ENCODE peak calls at places on chromosomes 2 and 18, in eight cellular contexts. One of them, this sample, is unnamed.

GRCh38 chr18:33821503-33821902 is 243.5 kb downstream of the ASXL3 start:
- DNase-seq in PC-3: peak
- DNase-seq in A549: no peak
- DNase-seq in fibroblast of lung: peak
- DNase-seq in H9: no peak
- DNase-seq in GM23338: no peak
- DNase-seq in mammary epithelial cell: peak
- DNase-seq in neural progenitor cell: no peak
- DNase-seq in this sample: no peak

GRCh38 chr18:28189400-28190239 is 12.7 kb upstream of the CDH2 start:
- DNase-seq in PC-3: peak
- DNase-seq in A549: peak
- DNase-seq in fibroblast of lung: peak
- DNase-seq in H9: peak
- DNase-seq in GM23338: peak
- DNase-seq in mammary epithelial cell: peak
- DNase-seq in neural progenitor cell: peak
- DNase-seq in this sample: no peak

GRCh38 chr18:26489881-26490280 is 58.5 kb downstream of the KCTD1 start:
- DNase-seq in PC-3: peak
- DNase-seq in A549: no peak
- DNase-seq in fibroblast of lung: no peak
- DNase-seq in H9: no peak
- DNase-seq in GM23338: no peak
- DNase-seq in mammary epithelial cell: no peak
- DNase-seq in neural progenitor cell: no peak
- DNase-seq in this sample: no peak

GRCh38 chr2:209411296-209411695 is 12.6 kb upstream of the MAP2 start:
- DNase-seq in PC-3: no peak
- DNase-seq in A549: no peak
- DNase-seq in fibroblast of lung: no peak
- DNase-seq in H9: no peak
- DNase-seq in GM23338: no peak
- DNase-seq in mammary epithelial cell: no peak
- DNase-seq in neural progenitor cell: no peak
- DNase-seq in this sample: no peak

GRCh38 chr2:232493701-232494426 is 6.2 kb upstream of the ECEL1 start:
- DNase-seq in PC-3: no peak
- DNase-seq in A549: no peak
- DNase-seq in fibroblast of lung: no peak
- DNase-seq in H9: no peak
- DNase-seq in GM23338: no peak
- DNase-seq in mammary epithelial cell: no peak
- DNase-seq in neural progenitor cell: no peak
- DNase-seq in this sample: no peak

GRCh38 chr2:7730449-7730848 is 813.2 kb downstream of the RNF144A start:
- DNase-seq in PC-3: no peak
- DNase-seq in A549: no peak
- DNase-seq in fibroblast of lung: no peak
- DNase-seq in H9: no peak
- DNase-seq in GM23338: no peak
- DNase-seq in mammary epithelial cell: no peak
- DNase-seq in neural progenitor cell: no peak
- DNase-seq in this sample: no peak

GRCh38 chr18:26648509-26649192 is 100.3 kb upstream of the KCTD1 start:
- DNase-seq in PC-3: no peak
- DNase-seq in A549: no peak
- DNase-seq in fibroblast of lung: no peak
- DNase-seq in H9: no peak
- DNase-seq in GM23338: no peak
- DNase-seq in mammary epithelial cell: no peak
- DNase-seq in neural progenitor cell: no peak
- DNase-seq in this sample: no peak

GRCh38 chr2:118554616-118555015 is 292.8 kb downstream of the EN1 start:
- DNase-seq in PC-3: peak
- DNase-seq in A549: no peak
- DNase-seq in fibroblast of lung: peak
- DNase-seq in H9: no peak
- DNase-seq in GM23338: no peak
- DNase-seq in mammary epithelial cell: no peak
- DNase-seq in neural progenitor cell: no peak
- DNase-seq in this sample: no peak

GRCh38 chr2:229910832-229911412 is 10.9 kb downstream of the TRIP12 start:
- DNase-seq in PC-3: peak
- DNase-seq in A549: peak
- DNase-seq in fibroblast of lung: no peak
- DNase-seq in H9: peak
- DNase-seq in GM23338: peak
- DNase-seq in mammary epithelial cell: peak
- DNase-seq in neural progenitor cell: peak
- DNase-seq in this sample: no peak

GRCh38 chr2:8565399-8566154 is 116.3 kb upstream of the ID2 start:
- DNase-seq in PC-3: no peak
- DNase-seq in A549: no peak
- DNase-seq in fibroblast of lung: no peak
- DNase-seq in H9: peak
- DNase-seq in GM23338: no peak
- DNase-seq in mammary epithelial cell: no peak
- DNase-seq in neural progenitor cell: no peak
- DNase-seq in this sample: no peak

GRCh38 chr2:191297031-191297430 is 51.8 kb downstream of the MYO1B start:
- DNase-seq in PC-3: no peak
- DNase-seq in A549: no peak
- DNase-seq in fibroblast of lung: no peak
- DNase-seq in H9: no peak
- DNase-seq in GM23338: no peak
- DNase-seq in mammary epithelial cell: no peak
- DNase-seq in neural progenitor cell: no peak
- DNase-seq in this sample: no peak

GRCh38 chr2:48249631-48250473 is 280.1 kb upstream of the STON1 start:
- DNase-seq in PC-3: no peak
- DNase-seq in A549: no peak
- DNase-seq in fibroblast of lung: peak
- DNase-seq in H9: no peak
- DNase-seq in GM23338: no peak
- DNase-seq in mammary epithelial cell: peak
- DNase-seq in neural progenitor cell: no peak
- DNase-seq in this sample: no peak

GRCh38 chr2:174465327-174465726 is 21.5 kb downstream of the GPR155 start:
- DNase-seq in PC-3: no peak
- DNase-seq in A549: peak
- DNase-seq in fibroblast of lung: no peak
- DNase-seq in H9: peak
- DNase-seq in GM23338: peak
- DNase-seq in mammary epithelial cell: no peak
- DNase-seq in neural progenitor cell: peak
- DNase-seq in this sample: no peak

GRCh38 chr2:88310787-88311186 is 140.6 kb downstream of the THNSL2 start:
- DNase-seq in PC-3: no peak
- DNase-seq in A549: no peak
- DNase-seq in fibroblast of lung: no peak
- DNase-seq in H9: no peak
- DNase-seq in GM23338: no peak
- DNase-seq in mammary epithelial cell: no peak
- DNase-seq in neural progenitor cell: no peak
- DNase-seq in this sample: no peak

GRCh38 chr18:63832470-63832869 is 55.0 kb upstream of the SERPINB2 start:
- DNase-seq in PC-3: peak
- DNase-seq in A549: no peak
- DNase-seq in fibroblast of lung: peak
- DNase-seq in H9: no peak
- DNase-seq in GM23338: no peak
- DNase-seq in mammary epithelial cell: peak
- DNase-seq in neural progenitor cell: no peak
- DNase-seq in this sample: peak

GRCh38 chr2:29130295-29130694 is 15.1 kb downstream of the CLIP4 start:
- DNase-seq in PC-3: peak
- DNase-seq in A549: peak
- DNase-seq in fibroblast of lung: peak
- DNase-seq in H9: no peak
- DNase-seq in GM23338: peak
- DNase-seq in mammary epithelial cell: peak
- DNase-seq in neural progenitor cell: no peak
- DNase-seq in this sample: peak

GRCh38 chr18:12421732-12422131 is 14.0 kb downstream of the PRELID3A start:
- DNase-seq in PC-3: no peak
- DNase-seq in A549: no peak
- DNase-seq in fibroblast of lung: no peak
- DNase-seq in H9: no peak
- DNase-seq in GM23338: peak
- DNase-seq in mammary epithelial cell: no peak
- DNase-seq in neural progenitor cell: peak
- DNase-seq in this sample: no peak

GRCh38 chr18:23943903-23944624 is 70.5 kb upstream of the TTC39C start:
- DNase-seq in PC-3: no peak
- DNase-seq in A549: peak
- DNase-seq in fibroblast of lung: peak
- DNase-seq in H9: no peak
- DNase-seq in GM23338: no peak
- DNase-seq in mammary epithelial cell: no peak
- DNase-seq in neural progenitor cell: no peak
- DNase-seq in this sample: no peak

DNA sequence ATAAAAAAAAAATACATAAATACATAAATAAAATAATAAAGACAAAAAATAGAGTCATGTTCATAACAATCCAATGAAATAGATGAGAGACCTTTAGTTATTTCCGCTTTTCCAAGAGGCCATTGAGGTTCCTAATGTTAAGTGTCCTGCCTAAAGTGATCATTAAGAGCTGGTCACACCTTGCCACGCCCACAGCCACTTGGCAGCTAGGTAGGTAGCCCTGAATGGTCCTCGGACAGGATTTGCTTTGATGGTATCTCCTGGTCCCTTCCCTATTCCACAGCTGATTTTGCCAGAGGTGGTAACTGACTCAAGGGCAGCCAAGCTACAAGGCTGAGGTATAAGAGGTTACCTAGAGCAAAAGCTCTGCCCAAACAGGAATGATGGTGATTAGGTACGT is 24.5 kb upstream of the TANC1 start:
- DNase-seq in PC-3: no peak
- DNase-seq in A549: no peak
- DNase-seq in fibroblast of lung: no peak
- DNase-seq in H9: no peak
- DNase-seq in GM23338: no peak
- DNase-seq in mammary epithelial cell: no peak
- DNase-seq in neural progenitor cell: no peak
- DNase-seq in this sample: no peak
- H3K4me2 ChIP-seq in PC-3: no peak
- H3K4me2 ChIP-seq in A549: no peak
- H3K4me2 ChIP-seq in fibroblast of lung: no peak
- H3K4me2 ChIP-seq in H9: no peak
- H3K4me2 ChIP-seq in GM23338: no peak
- H3K4me2 ChIP-seq in mammary epithelial cell: no peak
- H3K4me2 ChIP-seq in neural progenitor cell: no peak
- H3K4me2 ChIP-seq in this sample: no peak

DNA sequence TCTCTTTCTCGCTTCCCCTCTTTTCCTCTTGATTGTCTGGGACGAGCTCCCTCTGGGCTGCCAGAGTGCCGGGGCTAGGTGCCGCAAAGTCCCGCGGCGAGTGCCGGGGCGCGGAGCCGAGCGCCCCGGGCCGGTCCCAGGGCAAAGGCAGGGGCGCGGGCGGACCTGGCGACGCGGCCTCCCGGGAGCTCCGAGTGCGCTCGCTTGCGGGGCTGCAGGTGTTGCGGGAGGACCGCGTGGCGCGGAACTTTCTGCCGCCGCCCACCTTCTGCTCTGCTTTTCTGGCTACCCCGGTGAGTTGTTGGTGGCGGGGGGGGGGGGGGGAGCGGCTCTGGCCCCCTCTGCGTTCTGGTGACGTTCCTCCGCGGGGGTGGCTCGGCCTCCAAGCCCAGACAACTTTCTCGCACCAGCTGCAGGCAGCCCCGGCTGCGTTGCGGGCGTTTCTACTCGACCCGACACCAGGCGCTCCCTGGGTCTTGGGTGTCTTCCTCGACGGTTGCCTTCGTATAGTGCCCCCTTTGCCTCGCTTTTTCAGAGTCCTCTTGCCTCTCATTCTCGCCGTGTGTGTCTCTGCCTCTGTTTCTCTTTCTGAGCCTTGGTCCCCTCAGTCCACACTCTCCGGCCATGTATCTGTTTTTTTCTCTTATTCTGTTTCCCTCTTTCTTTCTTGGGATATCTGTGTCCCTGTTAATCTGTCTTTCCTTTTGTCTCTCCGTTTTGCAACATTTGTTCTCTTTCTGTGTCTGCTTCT is 764 bp downstream of the GALNT13 start:
- DNase-seq in PC-3: no peak
- DNase-seq in A549: peak
- DNase-seq in fibroblast of lung: no peak
- DNase-seq in H9: peak
- DNase-seq in GM23338: peak
- DNase-seq in mammary epithelial cell: no peak
- DNase-seq in neural progenitor cell: peak
- DNase-seq in this sample: no peak
- H3K4me2 ChIP-seq in PC-3: peak
- H3K4me2 ChIP-seq in A549: peak
- H3K4me2 ChIP-seq in fibroblast of lung: no peak
- H3K4me2 ChIP-seq in H9: peak
- H3K4me2 ChIP-seq in GM23338: peak
- H3K4me2 ChIP-seq in mammary epithelial cell: no peak
- H3K4me2 ChIP-seq in neural progenitor cell: peak
- H3K4me2 ChIP-seq in this sample: peak

DNA sequence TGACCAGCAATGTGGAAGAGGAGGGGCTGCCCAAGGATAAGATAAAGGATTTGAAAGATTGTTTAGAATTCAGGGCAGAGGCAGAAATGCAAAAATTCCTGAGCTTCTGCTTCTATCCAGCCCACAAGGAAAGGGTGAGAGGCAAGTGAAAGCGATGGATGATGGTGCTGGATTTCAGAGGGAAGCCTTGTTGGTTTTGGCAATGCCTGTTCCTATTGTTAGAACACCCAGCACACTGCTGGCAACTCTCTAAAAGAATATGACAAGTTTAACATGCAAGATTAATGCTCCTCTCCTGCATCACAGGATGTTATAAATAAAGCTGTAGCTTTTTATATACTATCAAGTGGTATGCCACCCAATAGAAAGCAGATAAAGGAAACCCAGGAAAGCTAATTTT is 92.6 kb downstream of the ZNF385B start:
- DNase-seq in PC-3: no peak
- DNase-seq in A549: no peak
- DNase-seq in fibroblast of lung: peak
- DNase-seq in H9: no peak
- DNase-seq in GM23338: no peak
- DNase-seq in mammary epithelial cell: no peak
- DNase-seq in neural progenitor cell: no peak
- DNase-seq in this sample: no peak
- H3K4me2 ChIP-seq in PC-3: no peak
- H3K4me2 ChIP-seq in A549: no peak
- H3K4me2 ChIP-seq in fibroblast of lung: no peak
- H3K4me2 ChIP-seq in H9: no peak
- H3K4me2 ChIP-seq in GM23338: no peak
- H3K4me2 ChIP-seq in mammary epithelial cell: no peak
- H3K4me2 ChIP-seq in neural progenitor cell: no peak
- H3K4me2 ChIP-seq in this sample: no peak

DNA sequence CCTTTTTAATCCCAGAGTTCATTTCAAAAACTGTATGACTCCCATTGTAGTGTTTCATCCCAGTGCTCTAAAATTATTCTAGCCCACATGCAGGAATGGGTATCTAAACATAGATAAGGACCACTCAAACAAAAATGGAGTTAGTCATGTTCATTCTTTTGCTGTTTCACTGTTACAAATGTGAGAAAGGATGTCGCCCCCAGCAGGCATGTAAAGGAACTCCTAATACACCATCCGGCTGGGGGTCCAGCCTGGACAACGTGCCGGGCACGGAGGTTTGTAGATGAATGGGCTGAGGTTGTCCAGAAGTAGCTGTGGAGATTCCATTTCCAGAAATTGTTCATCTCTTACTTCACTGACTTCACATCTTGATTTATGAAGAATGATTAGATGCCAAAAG is 101.9 kb upstream of the RAB12 start:
- DNase-seq in PC-3: no peak
- DNase-seq in A549: peak
- DNase-seq in fibroblast of lung: peak
- DNase-seq in H9: no peak
- DNase-seq in GM23338: peak
- DNase-seq in mammary epithelial cell: no peak
- DNase-seq in neural progenitor cell: peak
- DNase-seq in this sample: no peak
- H3K4me2 ChIP-seq in PC-3: no peak
- H3K4me2 ChIP-seq in A549: no peak
- H3K4me2 ChIP-seq in fibroblast of lung: no peak
- H3K4me2 ChIP-seq in H9: no peak
- H3K4me2 ChIP-seq in GM23338: no peak
- H3K4me2 ChIP-seq in mammary epithelial cell: no peak
- H3K4me2 ChIP-seq in neural progenitor cell: no peak
- H3K4me2 ChIP-seq in this sample: no peak